ENCODE peak calls at places on chromosomes 5 and 9, in six cellular contexts. P is activated naive CD8-positive, alpha-beta T cell treated with anti-CD3 and anti-CD28 coated beads for 36 hours; J is activated naive CD4-positive, alpha-beta T cell treated with anti-CD3 and anti-CD28 coated beads, Interleukin-2, amount 50 U/mL, for 16 hours; H is GM18507; T is glutamatergic neuron; C is T-helper 1 cell. F is an unnamed sample.

GRCh38 chr5:982377-983237 is 26.0 kb upstream of the NKD2 start:
- DNase-seq in P (no peak), J (no peak), H (no peak), T (peak), C (no peak), F (peak)

GRCh38 chr5:129003232-129003631 is 37.9 kb downstream of the SLC27A6 start:
- DNase-seq in P (no peak), J (no peak), H (no peak), T (no peak), C (no peak), F (no peak)

GRCh38 chr5:74543162-74543995 is 97.1 kb downstream of the ENC1 start:
- DNase-seq in P (no peak), J (no peak), H (no peak), T (no peak), C (no peak), F (no peak)

GRCh38 chr5:55865831-55866230 is 14.7 kb downstream of the IL31RA start:
- DNase-seq in P (no peak), J (no peak), H (no peak), T (no peak), C (no peak), F (no peak)

GRCh38 chr5:139272471-139273321 is 20.8 kb upstream of the MATR3 start:
- DNase-seq in P (peak), J (no peak), H (no peak), T (no peak), C (no peak), F (no peak)

GRCh38 chr5:62077823-62078550 is 228.0 kb upstream of the KIF2A start:
- DNase-seq in P (no peak), J (no peak), H (no peak), T (no peak), C (no peak), F (no peak)

GRCh38 chr5:72252008-72252407 is 68.0 kb downstream of the MRPS27 start:
- DNase-seq in P (no peak), J (no peak), H (no peak), T (no peak), C (no peak), F (no peak)

GRCh38 chr9:135933114-135933513 is 25.8 kb upstream of the CAMSAP1 start:
- DNase-seq in P (no peak), J (no peak), H (no peak), T (no peak), C (no peak), F (no peak)

GRCh38 chr9:106888992-106889631 is 26.1 kb downstream of the ZNF462 start:
- DNase-seq in P (no peak), J (no peak), H (no peak), T (no peak), C (no peak), F (no peak)

GRCh38 chr5:96327728-96328127 is 105.3 kb downstream of the PCSK1 start:
- DNase-seq in P (no peak), J (no peak), H (no peak), T (no peak), C (no peak), F (no peak)

GRCh38 chr9:75181748-75182147 is 93.4 kb downstream of the OSTF1 start:
- DNase-seq in P (no peak), J (no peak), H (no peak), T (no peak), C (no peak), F (no peak)

GRCh38 chr5:165560641-165561040 is 2055.2 kb downstream of the MAT2B start:
- DNase-seq in P (no peak), J (no peak), H (no peak), T (no peak), C (no peak), F (no peak)

GRCh38 chr5:37730896-37731455 is 108.9 kb downstream of the GDNF start:
- DNase-seq in P (no peak), J (no peak), H (no peak), T (no peak), C (no peak), F (no peak)

GRCh38 chr5:134246771-134247329 is 21.0 kb upstream of the PPP2CA start:
- DNase-seq in P (no peak), J (no peak), H (no peak), T (no peak), C (no peak), F (peak)

GRCh38 chr5:87524217-87524616 is 111.5 kb upstream of the CCNH start:
- DNase-seq in P (no peak), J (no peak), H (no peak), T (no peak), C (no peak), F (no peak)

GRCh38 chr9:266228-266627 is 51.6 kb downstream of the DOCK8 start:
- DNase-seq in P (no peak), J (no peak), H (no peak), T (no peak), C (no peak), F (no peak)

GRCh38 chr5:124103671-124104070 is 591.7 kb downstream of the CSNK1G3 start:
- DNase-seq in P (no peak), J (no peak), H (no peak), T (no peak), C (no peak), F (no peak)

GRCh38 chr5:76455531-76456132 is 52.5 kb downstream of the IQGAP2 start:
- DNase-seq in P (no peak), J (no peak), H (no peak), T (no peak), C (no peak), F (no peak)